ENCODE peak calls at places on chromosomes 7 and 10, in ten cellular contexts. O is uterus, V is IMR-90, E is A549, F is esophagus squamous epithelium, T is HCT116, Z is heart left ventricle, C is prostate gland, K is upper lobe of left lung, M is stomach. P is an unnamed sample.
A peak's percentile ranks its signal among the peaks of the same experiment; 100 is the strongest.

GRCh38 chr7:128883622-128884549 is 21.2 kb downstream of the ATP6V1F start:
- DNase-seq in V (peak; percentile 54), K (peak; percentile 94), E (peak; percentile 74), C (peak; percentile 64), O (peak; percentile 74), M (peak; percentile 86), T (peak; percentile 58), Z (peak; percentile 77), F (peak; percentile 13), P (peak; percentile 94)

GRCh38 chr10:103709341-103709920 is 145.9 kb downstream of the SH3PXD2A start:
- DNase-seq in T (peak; percentile 28), K (no peak), V (peak; percentile 66), M (no peak), F (no peak), Z (no peak), E (no peak), O (no peak), C (no peak), P (no peak)

GRCh38 chr7:27950123-27950522 is 210.2 kb downstream of the TAX1BP1 start:
- DNase-seq in O (no peak), Z (peak; percentile 62), T (no peak), V (no peak), C (no peak), M (no peak), F (no peak), E (no peak), K (no peak), P (no peak)

GRCh38 chr10:97792058-97792721 is 20.4 kb upstream of the SFRP5 start:
- DNase-seq in T (peak; percentile 38), O (peak; percentile 31), E (peak; percentile 64), K (no peak), C (peak; percentile 63), F (no peak), M (peak; percentile 75), V (peak; percentile 46), Z (peak; percentile 50), P (peak; percentile 57)

GRCh38 chr7:117827861-117828260 is 45.4 kb downstream of the CTTNBP2 start:
- DNase-seq in K (no peak), T (peak; percentile 6), V (peak; percentile 91), C (peak; percentile 7), F (no peak), O (no peak), Z (no peak), M (no peak), E (no peak), P (no peak)

GRCh38 chr10:4687397-4687796 is 138.6 kb upstream of the AKR1E2 start:
- DNase-seq in Z (no peak), T (no peak), C (no peak), O (no peak), F (no peak), E (no peak), V (no peak), K (no peak), M (no peak), P (no peak)

GRCh38 chr7:4832711-4833110 is 29.1 kb downstream of the PAPOLB start:
- DNase-seq in O (no peak), T (no peak), K (no peak), Z (no peak), V (no peak), M (no peak), C (no peak), F (no peak), E (no peak), P (no peak)

GRCh38 chr10:43203491-43204393 is 63.1 kb downstream of the RASGEF1A start:
- DNase-seq in K (peak; percentile 89), M (peak; percentile 24), Z (peak; percentile 7), F (no peak), O (peak; percentile 23), E (peak; percentile 43), T (peak; percentile 58), C (no peak), V (no peak), P (peak; percentile 51)

GRCh38 chr7:100665168-100665567 is 8.4 kb upstream of the GNB2 start:
- DNase-seq in C (no peak), Z (no peak), T (no peak), M (no peak), F (no peak), E (no peak), K (no peak), O (no peak), V (no peak), P (no peak)

DNA sequence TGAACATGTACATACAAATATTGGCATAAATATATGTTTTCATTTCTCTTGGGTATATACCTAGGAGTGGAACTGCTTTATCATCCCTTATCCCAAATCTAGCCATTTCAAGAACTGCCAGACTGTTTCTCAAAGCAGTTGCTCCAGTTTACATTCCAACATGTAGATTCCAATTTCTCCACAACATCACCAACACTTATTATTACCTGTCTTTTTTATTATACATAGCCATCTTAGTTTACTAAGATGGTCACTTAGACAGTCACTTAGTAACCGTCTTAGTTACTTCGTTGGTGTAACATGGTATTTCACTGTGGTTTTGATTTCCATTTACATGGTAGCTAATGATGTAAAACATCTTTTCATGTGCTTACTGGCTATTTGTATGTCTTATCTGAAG is 82.7 kb downstream of the ZFAND4 start:
- DNase-seq in V (no peak), E (no peak), C (no peak), O (no peak), T (no peak), K (no peak), M (no peak), F (no peak), Z (no peak), P (no peak)
- TF ChIP-seq POLR2A in V (no peak), E (no peak), C (no peak), O (no peak), T (no peak), K (no peak), M (no peak), F (no peak), Z (no peak), P (no peak)

GRCh38 chr10:32949221-32949678 is 8.8 kb downstream of the ITGB1 start:
- DNase-seq in O (no peak), K (no peak), C (no peak), M (no peak), V (no peak), T (no peak), F (no peak), Z (no peak), E (no peak), P (no peak)

GRCh38 chr10:32952541-32953276 is 5.3 kb downstream of the ITGB1 start:
- DNase-seq in Z (no peak), C (no peak), O (no peak), E (no peak), V (no peak), F (no peak), T (no peak), K (no peak), M (no peak), P (no peak)

GRCh38 chr10:32951111-32951510 is 6.9 kb downstream of the ITGB1 start:
- DNase-seq in T (no peak), O (no peak), Z (no peak), E (peak; percentile 65), V (no peak), M (no peak), K (no peak), F (no peak), C (no peak), P (no peak)

GRCh38 chr10:32952094-32952493 is 5.9 kb downstream of the ITGB1 start:
- DNase-seq in T (no peak), M (no peak), V (no peak), E (no peak), F (no peak), Z (no peak), C (no peak), O (no peak), K (no peak), P (no peak)

DNA sequence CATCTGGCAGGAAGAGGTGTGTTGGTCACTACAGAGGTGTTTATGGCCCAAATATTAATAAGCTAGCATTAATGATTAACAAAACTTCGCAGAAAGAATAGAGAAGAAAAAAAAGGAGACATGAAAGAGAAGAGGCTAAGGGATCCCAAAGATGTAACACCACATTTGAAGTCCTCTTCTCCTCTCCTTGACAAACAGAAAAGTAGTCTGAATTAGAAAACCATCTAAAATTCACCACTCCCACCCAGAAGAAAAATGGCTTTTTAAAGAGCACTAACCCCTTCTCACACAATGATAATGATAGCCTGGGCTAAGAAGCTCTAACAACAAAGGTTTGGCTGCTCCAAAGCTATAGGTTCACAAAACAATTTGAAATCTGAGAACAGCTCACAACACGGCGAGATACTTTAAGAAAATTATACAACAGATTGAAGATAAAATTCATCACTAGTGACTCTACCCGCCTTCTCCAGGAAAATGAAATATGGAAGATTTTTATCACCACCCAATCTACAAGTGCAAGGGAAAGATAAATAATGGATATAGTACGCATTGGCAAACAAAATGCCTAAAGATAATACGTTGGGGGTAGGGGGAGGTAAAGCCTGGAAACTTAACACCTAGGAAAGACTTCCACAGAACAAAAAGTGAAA is 7.4 kb downstream of the ITGB1 start:
- DNase-seq in M (no peak), Z (no peak), K (no peak), O (no peak), F (no peak), C (no peak), V (no peak), T (no peak), E (no peak), P (no peak)
- H3K4me3 ChIP-seq in M (no peak overlapping the region), Z (no peak overlapping the region), K (no peak overlapping the region), O (no peak overlapping the region), F (no peak overlapping the region), C (no peak overlapping the region), V (peak overlapping the region; percentile 27), T (no peak overlapping the region), E (peak overlapping the region; percentile 74), P (no peak overlapping the region)

GRCh38 chr7:42269161-42269560 is 32.2 kb upstream of the GLI3 start:
- DNase-seq in O (no peak), K (no peak), C (no peak), M (no peak), F (no peak), T (no peak), V (no peak), Z (no peak), E (no peak), P (no peak)
- H3K27ac ChIP-seq in O (no peak overlapping the region), K (no peak overlapping the region), C (no peak overlapping the region), M (no peak overlapping the region), F (no peak overlapping the region), T (no peak overlapping the region), V (no peak overlapping the region), Z (no peak overlapping the region), E (no peak overlapping the region), P (no peak overlapping the region)

GRCh38 chr10:63703740-63704345 is 182.6 kb downstream of the REEP3 start:
- DNase-seq in C (no peak), Z (no peak), F (no peak), V (no peak), O (no peak), T (no peak), K (no peak), E (no peak), M (peak; percentile 79), P (no peak)

GRCh38 chr10:63700209-63700934 is 179.2 kb downstream of the REEP3 start:
- DNase-seq in C (no peak), M (no peak), T (peak; percentile 85), Z (no peak), O (peak; percentile 72), F (no peak), V (peak; percentile 99), K (no peak), E (peak; percentile 73), P (no peak)

GRCh38 chr10:63700935-63701263 is 179.7 kb downstream of the REEP3 start:
- DNase-seq in F (no peak), Z (no peak), O (no peak), T (no peak), K (no peak), V (peak; percentile 67), C (no peak), E (no peak), M (no peak), P (no peak)

GRCh38 chr10:63702107-63702506 is 180.9 kb downstream of the REEP3 start:
- DNase-seq in K (no peak), C (no peak), E (no peak), V (no peak), O (no peak), Z (no peak), T (no peak), M (no peak), F (no peak), P (no peak)

GRCh38 chr10:63703113-63703670 is 182.0 kb downstream of the REEP3 start:
- DNase-seq in T (peak; percentile 51), V (peak; percentile 43), C (no peak), Z (no peak), F (no peak), M (no peak), E (no peak), K (no peak), O (no peak), P (no peak)
- TF ChIP-seq POLR2A in T (peak; percentile 28), V (no peak), C (no peak), Z (no peak), F (no peak), M (no peak), E (no peak), K (no peak), O (no peak), P (no peak)

P was measured in Peyer's patch.